ENCODE peak calls at places on chromosome 10, in nine cellular contexts. M is GM23248; V is neuronal stem cell; J is cardiac muscle cell; U is neural progenitor cell; I is adrenal gland; D is mammary epithelial cell; H is OCI-LY7; O is naive thymus-derived CD4-positive, alpha-beta T cell. K is an unnamed sample.

GRCh38 chr10:88117869-88118632 is 254.6 kb downstream of the PTEN start:
- DNase-seq in D (no peak), H (peak), M (no peak), V (no peak), I (no peak), U (peak), O (no peak), J (peak), K (peak)

GRCh38 chr10:101052285-101052684 is 9.5 kb upstream of the KAZALD1 start:
- DNase-seq in V (no peak), U (no peak), J (no peak), O (no peak), M (peak), D (peak), H (no peak), I (peak), K (no peak)

GRCh38 chr10:27147701-27148100 is 6.5 kb downstream of the YME1L1 start:
- DNase-seq in I (no peak), U (no peak), V (no peak), M (no peak), H (no peak), J (no peak), O (no peak), D (no peak), K (no peak)

GRCh38 chr10:102399217-102400021 is 3.9 kb downstream of the NFKB2 start:
- DNase-seq in H (peak), O (peak), M (peak), U (peak), D (peak), J (peak), V (peak), I (peak), K (peak)

GRCh38 chr10:45008524-45009161 is 7.9 kb downstream of the ZNF22 start:
- DNase-seq in D (peak), M (peak), J (peak), U (peak), V (peak), H (peak), I (peak), O (peak), K (peak)

GRCh38 chr10:129047001-129047400 is 420.0 kb upstream of the MGMT start:
- DNase-seq in M (no peak), H (no peak), V (no peak), J (no peak), U (no peak), I (no peak), O (no peak), D (no peak), K (no peak)

GRCh38 chr10:22554481-22555182 is 159.7 kb downstream of the PIP4K2A start:
- DNase-seq in U (peak), H (no peak), I (peak), D (no peak), V (peak), O (no peak), M (peak), J (peak), K (no peak)

GRCh38 chr10:27723436-27723835 is 22.2 kb downstream of the MKX start:
- DNase-seq in H (no peak), V (no peak), D (no peak), M (peak), O (no peak), I (no peak), U (no peak), J (no peak), K (no peak)

GRCh38 chr10:15352818-15353217 is 18.3 kb downstream of the FAM171A1 start:
- DNase-seq in D (no peak), U (no peak), I (no peak), J (no peak), H (no peak), M (no peak), V (no peak), O (no peak), K (no peak)

GRCh38 chr10:16643502-16643901 is 121.8 kb upstream of the C1QL3 start:
- DNase-seq in H (no peak), J (no peak), U (no peak), V (no peak), I (no peak), D (no peak), O (no peak), M (no peak), K (no peak)

GRCh38 chr10:123241391-123242141 is 87.4 kb downstream of the BUB3 start:
- DNase-seq in O (peak), M (no peak), U (no peak), V (no peak), I (no peak), H (peak), D (no peak), J (no peak), K (no peak)

GRCh38 chr10:97633921-97634320 is 621 bp upstream of the MORN4 start:
- DNase-seq in O (no peak), H (peak), D (no peak), I (no peak), J (no peak), M (peak), U (peak), V (no peak), K (peak)

GRCh38 chr10:75971402-75972211 is 540.2 kb downstream of the LRMDA start:
- DNase-seq in I (no peak), V (no peak), J (no peak), M (peak), U (no peak), H (no peak), D (no peak), O (no peak), K (no peak)

GRCh38 chr10:115950320-115950719 is 322.7 kb downstream of the GFRA1 start:
- DNase-seq in H (no peak), I (no peak), V (no peak), O (no peak), U (no peak), M (no peak), D (no peak), J (no peak), K (no peak)

GRCh38 chr10:105041956-105042355 is 400.9 kb downstream of the SORCS3 start:
- DNase-seq in O (no peak), D (peak), V (no peak), U (no peak), I (no peak), J (no peak), M (no peak), H (no peak), K (no peak)

GRCh38 chr10:75514830-75515229 is 83.4 kb downstream of the LRMDA start:
- DNase-seq in V (no peak), M (no peak), O (no peak), I (no peak), D (no peak), J (no peak), U (no peak), H (no peak), K (no peak)

GRCh38 chr10:25175527-25176420 is 973 bp downstream of the GPR158 start:
- DNase-seq in D (no peak), V (peak), J (peak), U (peak), H (no peak), M (peak), I (peak), O (no peak), K (no peak)

GRCh38 chr10:101135151-101136006 is 4.3 kb downstream of the TLX1 start:
- DNase-seq in J (no peak), O (no peak), M (no peak), U (no peak), V (no peak), D (no peak), I (no peak), H (no peak), K (no peak)

GRCh38 chr10:3067859-3068179 is 471 bp downstream of the PFKP start:
- DNase-seq in H (peak), I (no peak), J (no peak), M (no peak), V (no peak), U (peak), O (no peak), D (no peak), K (no peak)

GRCh38 chr10:83723080-83723479 is 416.2 kb upstream of the GHITM start:
- DNase-seq in D (no peak), O (no peak), I (no peak), M (no peak), H (no peak), V (no peak), J (no peak), U (no peak), K (no peak)

GRCh38 chr10:78904196-78904595 is 164.6 kb upstream of the ZMIZ1 start:
- DNase-seq in D (no peak), J (no peak), U (no peak), M (no peak), H (no peak), V (no peak), I (peak), O (no peak), K (no peak)

GRCh38 chr10:59135275-59135674 is 41.2 kb upstream of the PHYHIPL start:
- DNase-seq in M (no peak), V (no peak), U (no peak), O (no peak), D (no peak), H (no peak), I (no peak), J (no peak), K (peak)

GRCh38 chr10:26881600-26882331 is 21.0 kb upstream of the ABI1 start:
- DNase-seq in U (peak), I (no peak), D (peak), J (peak), M (peak), H (peak), O (peak), V (peak), K (peak)

GRCh38 chr10:91689731-91690168 is 56.9 kb upstream of the PPP1R3C start:
- DNase-seq in V (no peak), M (peak), D (peak), U (no peak), J (no peak), H (no peak), I (no peak), O (no peak), K (no peak)

GRCh38 chr10:127776816-127777215 is 39.8 kb downstream of the FOXI2 start:
- DNase-seq in I (no peak), J (no peak), M (no peak), O (no peak), H (no peak), D (peak), U (no peak), V (no peak), K (no peak)

GRCh38 chr10:81101062-81101461 is 563.4 kb downstream of the SH2D4B start:
- DNase-seq in J (no peak), O (no peak), H (no peak), M (no peak), D (no peak), V (no peak), U (no peak), I (no peak), K (no peak)
- H3K27ac ChIP-seq in J (no peak), O (no peak), H (no peak), M (no peak), D (no peak), V (no peak), U (no peak), I (no peak), K (no peak)

DNA sequence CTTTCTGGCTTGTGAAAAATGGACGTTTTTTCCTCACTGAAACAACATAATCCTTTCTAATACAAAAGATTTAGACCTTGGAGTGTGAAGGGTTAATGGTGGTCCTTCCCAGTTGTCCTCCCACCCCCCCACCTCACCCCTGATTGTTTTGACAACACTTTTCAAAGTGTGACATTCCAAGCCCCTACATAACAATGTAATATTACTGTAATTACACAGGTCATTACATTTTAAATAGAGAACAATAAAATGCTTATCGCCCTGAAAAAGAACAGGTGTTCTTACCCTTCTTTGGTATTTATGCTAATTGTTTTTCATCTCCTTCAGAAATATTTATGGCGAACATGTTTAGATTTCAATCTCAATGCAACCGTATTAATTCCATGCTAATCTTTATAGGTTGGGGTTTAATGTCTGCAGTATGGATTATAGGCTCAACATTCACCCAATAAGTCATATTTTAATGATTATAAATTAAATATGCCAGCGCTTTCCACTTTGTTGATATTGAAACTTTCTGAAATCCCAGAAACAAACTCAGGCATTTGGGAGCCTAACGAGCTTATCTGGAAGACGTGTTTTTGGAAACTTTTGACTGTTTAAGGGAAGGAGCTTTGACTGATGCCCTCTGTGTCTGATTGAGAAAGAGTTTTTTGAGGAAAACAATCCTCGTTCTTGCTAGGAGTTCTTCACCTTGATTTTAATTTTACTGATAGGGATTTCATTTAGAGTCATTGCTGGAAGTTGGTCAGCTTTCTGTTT is 5.1 kb downstream of the TCF7L2 start:
- DNase-seq in M (no peak), J (no peak), V (no peak), H (no peak), D (no peak), I (no peak), U (peak), O (no peak), K (no peak)
- H3K4me3 ChIP-seq in M (peak), J (peak), V (peak), H (no peak), D (peak), I (peak), U (peak), O (no peak), K (no peak)

DNA sequence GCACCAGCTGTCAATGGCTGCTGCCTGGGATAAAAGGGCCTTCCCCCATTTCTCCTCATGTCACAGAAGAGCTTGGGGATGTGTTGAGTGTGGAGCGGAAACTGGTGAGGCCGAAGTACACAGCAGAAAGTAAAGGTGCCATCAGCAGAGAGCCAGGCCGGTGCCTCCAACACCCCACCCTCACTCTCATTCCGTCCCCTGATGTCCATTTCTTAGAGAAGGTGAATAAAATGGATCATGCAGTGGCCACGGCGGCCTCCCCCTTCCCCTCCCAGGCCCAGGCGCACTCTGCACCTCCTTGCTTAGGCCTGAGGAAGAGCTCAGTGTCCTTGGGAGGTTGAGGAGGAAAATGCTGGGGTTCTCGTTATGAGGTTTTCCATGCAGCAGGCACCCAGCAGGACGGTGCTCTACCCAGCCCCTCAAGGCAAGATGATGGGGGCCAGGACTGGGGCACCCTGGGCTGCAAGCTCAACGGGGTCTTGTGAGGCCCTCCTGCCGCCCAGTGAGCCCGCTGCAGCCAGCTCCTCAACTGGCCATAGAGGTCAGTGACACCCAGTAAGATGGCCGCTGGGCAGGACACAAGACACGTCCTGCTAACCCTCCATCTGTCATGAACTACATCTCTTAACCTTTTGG is 163.9 kb downstream of the ADARB2 start:
- DNase-seq in V (no peak), U (no peak), J (no peak), I (no peak), O (no peak), D (no peak), H (no peak), M (no peak), K (no peak)
- H3K27ac ChIP-seq in V (no peak), U (no peak), J (no peak), I (no peak), O (no peak), D (no peak), H (no peak), M (no peak), K (no peak)

DNA sequence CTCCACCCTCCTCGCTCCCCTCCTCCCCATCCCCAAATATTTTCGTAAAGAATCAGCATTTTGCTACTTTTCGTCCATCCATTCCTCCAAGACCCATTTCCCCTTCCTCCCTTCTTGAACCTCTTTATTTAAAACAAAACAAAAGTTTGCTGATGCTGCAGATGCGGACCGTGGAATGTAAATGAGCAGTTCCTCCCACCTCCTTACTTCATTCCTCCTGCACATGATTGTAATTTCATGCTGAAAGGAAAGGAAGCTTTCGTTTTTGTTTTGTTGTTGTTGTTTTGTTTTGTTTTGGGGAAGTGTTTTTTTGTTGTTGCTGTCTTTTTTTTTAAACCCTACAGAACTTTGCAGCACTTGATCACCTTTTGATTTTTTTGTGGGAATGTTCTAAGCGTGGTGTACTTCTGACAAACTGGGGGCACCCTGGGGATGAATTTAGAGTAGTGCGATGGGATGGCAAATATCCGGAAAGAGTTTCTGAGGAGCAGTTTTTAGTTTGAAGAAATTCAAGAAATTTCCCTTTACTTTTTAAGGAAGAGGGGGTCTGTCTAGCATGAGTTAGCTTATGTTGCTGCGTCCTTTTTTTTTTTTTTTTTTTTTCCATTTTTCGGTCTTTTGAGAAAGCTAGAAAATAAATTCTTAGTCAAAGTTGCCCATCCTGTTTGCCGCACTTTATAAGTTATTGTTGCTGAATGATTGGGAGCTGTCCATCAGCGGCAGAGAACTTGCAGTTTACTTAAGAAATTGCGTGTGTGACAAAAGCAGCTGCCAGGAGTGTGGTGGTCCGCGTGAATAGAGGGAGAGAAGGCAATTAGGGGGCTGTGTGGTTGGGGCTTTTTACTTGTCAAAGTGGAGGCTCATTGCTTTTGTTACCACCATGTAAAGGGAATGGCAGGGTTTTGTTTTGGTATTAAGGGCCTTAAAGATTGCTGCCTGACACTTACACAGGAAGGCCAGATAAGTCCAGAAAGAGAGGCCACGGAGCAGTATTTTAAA is 177.5 kb downstream of the TCF7L2 start:
- DNase-seq in U (peak), J (no peak), M (peak), V (peak), O (no peak), H (no peak), I (no peak), D (no peak), K (no peak)
- H3K4me3 ChIP-seq in U (peak), J (no peak), M (peak), V (peak), O (no peak), H (no peak), I (no peak), D (no peak), K (no peak)

DNA sequence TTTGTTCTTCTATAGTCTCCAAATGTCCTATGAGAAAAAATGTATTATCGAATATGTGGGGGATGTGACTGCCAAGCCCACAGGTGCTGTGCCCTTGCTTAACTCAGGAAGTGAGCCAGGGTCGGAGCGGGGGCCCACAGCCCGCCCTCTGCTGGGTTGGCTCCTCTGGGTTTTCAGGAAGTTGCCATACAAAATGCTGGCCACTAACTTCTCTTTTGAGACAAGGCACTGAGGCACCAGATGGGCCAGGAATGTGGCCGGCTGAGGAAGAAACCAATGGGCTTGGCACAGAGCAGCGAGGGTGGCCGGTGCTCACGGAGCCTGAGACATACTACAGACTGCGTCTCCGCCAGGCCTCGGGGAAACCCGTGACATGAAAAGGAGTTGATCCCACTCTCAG is 58.9 kb downstream of the FAM53B start:
- DNase-seq in H (peak), I (no peak), V (no peak), D (no peak), J (no peak), O (peak), U (no peak), M (no peak), K (no peak)
- H3K27ac ChIP-seq in H (no peak), I (peak), V (no peak), D (no peak), J (no peak), O (no peak), U (no peak), M (no peak), K (peak)

DNA sequence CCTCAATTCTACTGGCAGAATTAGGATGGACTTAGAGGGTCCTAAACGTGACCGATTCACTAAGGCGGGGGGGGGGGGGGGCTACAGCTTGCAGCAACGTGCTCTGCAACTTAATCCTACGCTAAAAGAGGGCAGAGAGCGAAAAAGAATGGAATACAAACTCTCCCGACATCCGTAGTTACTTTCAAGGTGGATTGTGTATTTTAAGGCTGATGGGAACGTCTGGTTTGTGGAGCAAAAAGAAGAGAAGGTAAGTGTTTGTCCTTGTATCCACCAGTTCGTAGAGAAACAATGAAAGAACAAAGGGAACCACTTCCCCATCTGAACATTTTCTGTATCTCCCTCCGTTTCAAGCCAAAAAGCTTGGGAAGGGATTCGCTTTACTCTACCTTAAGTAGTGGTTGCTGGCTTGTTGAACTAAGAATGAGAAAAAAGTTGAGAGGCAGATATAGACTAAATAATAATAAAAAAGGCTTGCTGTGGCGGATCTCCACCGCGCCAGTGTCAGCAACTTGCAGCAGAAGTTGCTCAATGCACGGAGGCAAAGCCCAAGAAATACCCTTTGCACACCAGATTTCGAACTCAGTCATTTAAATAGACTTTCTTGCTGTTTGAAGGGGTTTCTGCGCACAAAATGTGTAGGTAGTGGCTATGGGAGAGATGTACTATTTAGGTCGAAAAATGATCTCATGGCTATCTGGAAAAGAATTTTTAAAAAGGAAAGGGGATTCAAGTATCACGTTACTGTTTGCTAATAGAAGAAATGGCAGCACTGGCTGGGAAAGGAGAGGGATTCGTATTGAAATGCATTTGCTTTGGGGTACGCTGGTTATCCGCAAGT is 736 bp downstream of the SKIDA1 start:
- DNase-seq in J (peak), O (no peak), D (peak), I (no peak), M (peak), U (peak), V (no peak), H (no peak), K (peak)
- H3K4me3 ChIP-seq in J (peak), O (peak), D (peak), I (peak), M (peak), U (peak), V (peak), H (no peak), K (peak)

K was measured in A673.